ENCODE peak calls at places on chromosomes 3 and 15, in four cellular contexts. One of them, this sample, is unnamed.
A peak's percentile ranks its signal among the peaks of the same experiment; 100 is the strongest.

GRCh38 chr3:11159421-11159904 is 5.2 kb downstream of the HRH1 start:
- DNase-seq in CD4-positive, CD25-positive, alpha-beta regulatory T cell: no peak
- DNase-seq in DND-41: no peak
- DNase-seq in HAP-1: no peak
- DNase-seq in this sample: no peak

GRCh38 chr15:39613271-39613670 is 32.4 kb downstream of the THBS1 start:
- DNase-seq in CD4-positive, CD25-positive, alpha-beta regulatory T cell: no peak
- DNase-seq in DND-41: no peak
- DNase-seq in HAP-1: no peak
- DNase-seq in this sample: no peak

GRCh38 chr3:47440131-47440530 is 35.6 kb downstream of the SCAP start:
- DNase-seq in CD4-positive, CD25-positive, alpha-beta regulatory T cell: no peak
- DNase-seq in DND-41: no peak
- DNase-seq in HAP-1: no peak
- DNase-seq in this sample: no peak

GRCh38 chr3:63343674-63344073 is 65.6 kb downstream of the SYNPR start:
- DNase-seq in CD4-positive, CD25-positive, alpha-beta regulatory T cell: no peak
- DNase-seq in DND-41: peak; percentile 77
- DNase-seq in HAP-1: peak; percentile 77
- DNase-seq in this sample: no peak

GRCh38 chr3:158727499-158728377 is 4.5 kb downstream of the RARRES1 start:
- DNase-seq in CD4-positive, CD25-positive, alpha-beta regulatory T cell: peak; percentile 26
- DNase-seq in DND-41: peak; percentile 58
- DNase-seq in HAP-1: peak; percentile 53
- DNase-seq in this sample: peak; percentile 63

GRCh38 chr3:129291487-129291886 is 12.8 kb downstream of the HMCES start:
- DNase-seq in CD4-positive, CD25-positive, alpha-beta regulatory T cell: no peak
- DNase-seq in DND-41: no peak
- DNase-seq in HAP-1: no peak
- DNase-seq in this sample: no peak

GRCh38 chr15:71542836-71543235 is 267.5 kb upstream of the NR2E3 start:
- DNase-seq in CD4-positive, CD25-positive, alpha-beta regulatory T cell: no peak
- DNase-seq in DND-41: no peak
- DNase-seq in HAP-1: no peak
- DNase-seq in this sample: no peak

GRCh38 chr3:65356331-65357286 is 668.8 kb upstream of the ADAMTS9 start:
- DNase-seq in CD4-positive, CD25-positive, alpha-beta regulatory T cell: no peak
- DNase-seq in DND-41: no peak
- DNase-seq in HAP-1: no peak
- DNase-seq in this sample: no peak

GRCh38 chr3:171365489-171365888 is 94.7 kb downstream of the TNIK start:
- DNase-seq in CD4-positive, CD25-positive, alpha-beta regulatory T cell: no peak
- DNase-seq in DND-41: no peak
- DNase-seq in HAP-1: no peak
- DNase-seq in this sample: no peak

GRCh38 chr15:84982301-84982920 is 755 bp downstream of the PDE8A start:
- DNase-seq in CD4-positive, CD25-positive, alpha-beta regulatory T cell: peak; percentile 33
- DNase-seq in DND-41: no peak
- DNase-seq in HAP-1: peak; percentile 66
- DNase-seq in this sample: peak; percentile 56

GRCh38 chr3:138400651-138401070 is 33.8 kb upstream of the ESYT3 start:
- DNase-seq in CD4-positive, CD25-positive, alpha-beta regulatory T cell: no peak
- DNase-seq in DND-41: no peak
- DNase-seq in HAP-1: no peak
- DNase-seq in this sample: no peak

GRCh38 chr15:75008249-75009017 is 13.1 kb downstream of the SCAMP5 start:
- DNase-seq in CD4-positive, CD25-positive, alpha-beta regulatory T cell: no peak
- DNase-seq in DND-41: no peak
- DNase-seq in HAP-1: no peak
- DNase-seq in this sample: no peak

GRCh38 chr3:81713018-81713417 is 48.4 kb downstream of the GBE1 start:
- DNase-seq in CD4-positive, CD25-positive, alpha-beta regulatory T cell: no peak
- DNase-seq in DND-41: no peak
- DNase-seq in HAP-1: no peak
- DNase-seq in this sample: no peak

GRCh38 chr3:171377859-171378258 is 82.3 kb downstream of the TNIK start:
- DNase-seq in CD4-positive, CD25-positive, alpha-beta regulatory T cell: no peak
- DNase-seq in DND-41: no peak
- DNase-seq in HAP-1: no peak
- DNase-seq in this sample: no peak

GRCh38 chr3:127915937-127916480 is 977 bp downstream of the KBTBD12 start:
- DNase-seq in CD4-positive, CD25-positive, alpha-beta regulatory T cell: no peak
- DNase-seq in DND-41: no peak
- DNase-seq in HAP-1: peak; percentile 20
- DNase-seq in this sample: no peak
- H3K4me3 ChIP-seq in CD4-positive, CD25-positive, alpha-beta regulatory T cell: no peak overlapping the region
- H3K4me3 ChIP-seq in DND-41: no peak overlapping the region
- H3K4me3 ChIP-seq in HAP-1: no peak overlapping the region
- H3K4me3 ChIP-seq in this sample: no peak overlapping the region

GRCh38 chr15:101087172-101087769 is 164.6 kb downstream of the CHSY1 start:
- DNase-seq in CD4-positive, CD25-positive, alpha-beta regulatory T cell: no peak
- DNase-seq in DND-41: no peak
- DNase-seq in HAP-1: no peak
- DNase-seq in this sample: no peak

GRCh38 chr15:101086394-101087171 is 165.3 kb downstream of the CHSY1 start:
- DNase-seq in CD4-positive, CD25-positive, alpha-beta regulatory T cell: no peak
- DNase-seq in DND-41: no peak
- DNase-seq in HAP-1: no peak
- DNase-seq in this sample: no peak

GRCh38 chr15:101083336-101084045 is 164.3 kb downstream of the LRRK1 start:
- DNase-seq in CD4-positive, CD25-positive, alpha-beta regulatory T cell: no peak
- DNase-seq in DND-41: no peak
- DNase-seq in HAP-1: no peak
- DNase-seq in this sample: no peak

GRCh38 chr15:101085311-101085700 is 166.1 kb downstream of the LRRK1 start:
- DNase-seq in CD4-positive, CD25-positive, alpha-beta regulatory T cell: no peak
- DNase-seq in DND-41: no peak
- DNase-seq in HAP-1: no peak
- DNase-seq in this sample: no peak

GRCh38 chr15:101084801-101085200 is 165.6 kb downstream of the LRRK1 start:
- DNase-seq in CD4-positive, CD25-positive, alpha-beta regulatory T cell: no peak
- DNase-seq in DND-41: no peak
- DNase-seq in HAP-1: no peak
- DNase-seq in this sample: no peak
- H3K4me3 ChIP-seq in CD4-positive, CD25-positive, alpha-beta regulatory T cell: no peak overlapping the region
- H3K4me3 ChIP-seq in DND-41: no peak overlapping the region
- H3K4me3 ChIP-seq in HAP-1: no peak overlapping the region
- H3K4me3 ChIP-seq in this sample: no peak overlapping the region

GRCh38 chr3:155425351-155425750 is 131.9 kb upstream of the STRIT1 start:
- DNase-seq in CD4-positive, CD25-positive, alpha-beta regulatory T cell: no peak
- DNase-seq in DND-41: no peak
- DNase-seq in HAP-1: no peak
- DNase-seq in this sample: no peak

GRCh38 chr3:155420869-155421486 is 127.5 kb upstream of the STRIT1 start:
- DNase-seq in CD4-positive, CD25-positive, alpha-beta regulatory T cell: no peak
- DNase-seq in DND-41: no peak
- DNase-seq in HAP-1: peak; percentile 72
- DNase-seq in this sample: no peak

GRCh38 chr3:155426524-155427230 is 133.2 kb upstream of the STRIT1 start:
- DNase-seq in CD4-positive, CD25-positive, alpha-beta regulatory T cell: no peak
- DNase-seq in DND-41: no peak
- DNase-seq in HAP-1: no peak
- DNase-seq in this sample: no peak

GRCh38 chr3:155423526-155423925 is 130.0 kb upstream of the STRIT1 start:
- DNase-seq in CD4-positive, CD25-positive, alpha-beta regulatory T cell: no peak
- DNase-seq in DND-41: no peak
- DNase-seq in HAP-1: no peak
- DNase-seq in this sample: no peak

GRCh38 chr3:155424041-155424605 is 130.6 kb upstream of the STRIT1 start:
- DNase-seq in CD4-positive, CD25-positive, alpha-beta regulatory T cell: no peak
- DNase-seq in DND-41: no peak
- DNase-seq in HAP-1: no peak
- DNase-seq in this sample: no peak
- H3K4me3 ChIP-seq in CD4-positive, CD25-positive, alpha-beta regulatory T cell: no peak overlapping the region
- H3K4me3 ChIP-seq in DND-41: no peak overlapping the region
- H3K4me3 ChIP-seq in HAP-1: no peak overlapping the region
- H3K4me3 ChIP-seq in this sample: no peak overlapping the region

GRCh38 chr15:47409601-47410000 is 307.7 kb upstream of the SEMA6D start:
- DNase-seq in CD4-positive, CD25-positive, alpha-beta regulatory T cell: no peak
- DNase-seq in DND-41: no peak
- DNase-seq in HAP-1: no peak
- DNase-seq in this sample: no peak

GRCh38 chr15:47409038-47409437 is 308.3 kb upstream of the SEMA6D start:
- DNase-seq in CD4-positive, CD25-positive, alpha-beta regulatory T cell: no peak
- DNase-seq in DND-41: no peak
- DNase-seq in HAP-1: no peak
- DNase-seq in this sample: no peak

GRCh38 chr15:47405768-47406167 is 311.5 kb upstream of the SEMA6D start:
- DNase-seq in CD4-positive, CD25-positive, alpha-beta regulatory T cell: no peak
- DNase-seq in DND-41: no peak
- DNase-seq in HAP-1: no peak
- DNase-seq in this sample: no peak

GRCh38 chr15:47410243-47410642 is 307.1 kb upstream of the SEMA6D start:
- DNase-seq in CD4-positive, CD25-positive, alpha-beta regulatory T cell: no peak
- DNase-seq in DND-41: no peak
- DNase-seq in HAP-1: no peak
- DNase-seq in this sample: no peak

DNA sequence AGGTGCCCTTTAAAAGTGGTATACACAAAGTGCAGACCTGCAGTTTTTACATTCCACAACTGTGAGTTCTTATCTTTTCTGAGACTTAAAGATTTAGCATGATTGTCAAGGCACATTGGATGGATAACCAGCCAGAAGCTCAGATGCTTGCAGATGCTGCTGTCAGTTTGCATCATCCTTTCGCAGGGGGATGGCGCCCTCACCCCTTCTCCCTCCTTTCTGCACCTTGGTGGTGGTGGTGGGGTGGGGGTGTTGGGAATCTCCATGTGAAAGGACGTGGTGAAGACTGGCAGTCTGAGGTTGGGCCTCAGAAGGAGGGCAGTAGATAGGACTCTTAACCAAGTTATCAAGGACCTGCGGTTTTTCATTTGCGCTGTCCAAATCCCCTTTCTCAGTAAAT is 309.6 kb upstream of the SEMA6D start:
- DNase-seq in CD4-positive, CD25-positive, alpha-beta regulatory T cell: no peak
- DNase-seq in DND-41: no peak
- DNase-seq in HAP-1: no peak
- DNase-seq in this sample: no peak
- H3K4me3 ChIP-seq in CD4-positive, CD25-positive, alpha-beta regulatory T cell: no peak overlapping the region
- H3K4me3 ChIP-seq in DND-41: no peak overlapping the region
- H3K4me3 ChIP-seq in HAP-1: no peak overlapping the region
- H3K4me3 ChIP-seq in this sample: no peak overlapping the region

DNA sequence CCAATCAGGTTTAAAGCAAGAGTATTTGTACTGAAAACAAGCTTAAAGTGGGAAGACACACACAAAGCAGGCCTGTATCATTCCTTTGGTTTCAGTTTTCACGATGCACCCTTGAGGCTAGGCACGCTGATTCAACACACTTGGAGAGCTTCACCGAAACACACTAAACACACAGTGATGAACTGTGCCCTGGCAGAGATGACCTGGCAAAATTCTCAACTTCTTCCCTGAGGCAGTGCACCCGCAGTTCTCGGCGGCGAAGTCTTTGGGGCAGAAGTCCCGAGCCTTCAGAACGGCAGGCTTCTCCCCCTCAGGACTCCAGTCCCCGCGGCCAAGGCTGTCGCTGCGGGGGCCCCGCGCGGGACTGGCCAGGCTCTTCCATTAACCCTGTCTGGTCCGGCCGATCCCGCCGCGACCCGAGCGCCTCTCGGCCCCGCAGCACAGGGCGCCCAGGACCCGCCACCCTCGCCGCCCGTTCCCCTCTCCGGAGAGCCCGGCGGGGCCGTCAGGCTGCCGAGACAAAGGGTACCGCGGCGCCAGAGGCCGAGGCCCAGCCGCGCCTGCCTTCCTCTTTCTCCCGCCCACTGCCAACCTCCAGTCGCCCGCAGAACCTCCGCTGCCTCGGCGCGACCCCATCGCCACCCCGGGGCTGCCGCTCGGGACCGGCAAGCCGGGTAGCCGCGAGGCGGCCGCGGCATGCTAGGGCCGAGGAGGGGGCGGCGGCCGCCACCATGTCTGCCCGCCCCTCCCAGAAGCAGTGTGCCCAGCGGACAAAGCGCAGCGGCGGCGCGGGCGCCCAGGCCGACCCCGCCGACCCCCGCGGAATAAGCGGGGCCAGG is 780 bp downstream of the GABPB1 start:
- DNase-seq in CD4-positive, CD25-positive, alpha-beta regulatory T cell: peak; percentile 19
- DNase-seq in DND-41: peak; percentile 59
- DNase-seq in HAP-1: peak; percentile 74
- DNase-seq in this sample: peak; percentile 64
- H3K4me3 ChIP-seq in CD4-positive, CD25-positive, alpha-beta regulatory T cell: peak overlapping the region; percentile 99
- H3K4me3 ChIP-seq in DND-41: peak overlapping the region; percentile 89
- H3K4me3 ChIP-seq in HAP-1: peak overlapping the region; percentile 89
- H3K4me3 ChIP-seq in this sample: peak overlapping the region; percentile 95

DNA sequence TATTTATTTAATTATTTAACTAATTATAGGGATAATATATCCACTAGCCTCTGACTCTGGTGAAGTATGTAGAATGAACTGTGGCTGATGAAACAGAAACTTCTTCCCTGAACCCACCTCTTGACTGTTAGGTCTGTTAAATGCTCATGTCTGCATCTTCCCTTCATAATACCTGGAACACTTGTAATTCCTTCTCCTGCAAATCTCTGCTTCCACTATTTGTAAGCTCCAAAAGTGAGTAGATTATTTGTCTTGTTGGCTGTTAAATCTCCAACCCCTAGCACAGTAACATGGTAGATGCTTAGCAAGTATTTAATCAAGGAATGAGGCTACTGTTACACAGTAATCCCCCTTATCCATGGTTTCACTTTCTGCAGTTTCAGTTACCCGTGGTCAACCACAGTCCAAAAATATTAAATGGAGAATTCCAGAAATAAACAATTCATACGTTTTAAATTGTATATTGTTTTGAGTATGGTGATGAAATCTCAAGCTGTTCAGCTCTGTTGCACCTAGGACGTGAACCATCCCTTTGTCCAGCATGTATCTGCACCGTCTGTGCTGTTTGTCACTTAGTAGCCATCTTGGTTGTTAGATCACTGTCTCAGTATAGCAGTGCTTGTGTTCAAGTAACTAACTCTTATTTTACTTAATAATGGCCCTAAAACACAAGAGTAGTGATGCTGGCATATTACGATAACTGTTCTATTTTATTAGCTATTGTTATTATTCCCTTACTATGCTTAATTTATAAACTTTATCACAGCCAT is 5.7 kb downstream of the TTBK2 start:
- DNase-seq in CD4-positive, CD25-positive, alpha-beta regulatory T cell: no peak
- DNase-seq in DND-41: no peak
- DNase-seq in HAP-1: no peak
- DNase-seq in this sample: no peak
- H3K4me3 ChIP-seq in CD4-positive, CD25-positive, alpha-beta regulatory T cell: no peak overlapping the region
- H3K4me3 ChIP-seq in DND-41: no peak overlapping the region
- H3K4me3 ChIP-seq in HAP-1: no peak overlapping the region
- H3K4me3 ChIP-seq in this sample: no peak overlapping the region

GRCh38 chr15:64379216-64379960 is 1.9 kb downstream of the PCLAF start:
- DNase-seq in CD4-positive, CD25-positive, alpha-beta regulatory T cell: no peak
- DNase-seq in DND-41: no peak
- DNase-seq in HAP-1: peak; percentile 45
- DNase-seq in this sample: no peak
- H3K4me3 ChIP-seq in CD4-positive, CD25-positive, alpha-beta regulatory T cell: no peak overlapping the region
- H3K4me3 ChIP-seq in DND-41: peak overlapping the region; percentile 72
- H3K4me3 ChIP-seq in HAP-1: peak overlapping the region; percentile 60
- H3K4me3 ChIP-seq in this sample: no peak overlapping the region